ENCODE peak calls at places on chromosomes 3 and 15, in five cellular contexts. One of them, this sample, is unnamed.

GRCh38 chr3:195385526-195385925 is 57.3 kb downstream of the ACAP2 start:
- DNase-seq in hepatocyte: no peak
- DNase-seq in left ventricle myocardium inferior: no peak
- DNase-seq in tibial artery: no peak
- DNase-seq in kidney: no peak
- DNase-seq in this sample: no peak

GRCh38 chr3:25107918-25108617 is 320.0 kb upstream of the RARB start:
- DNase-seq in left ventricle myocardium inferior: no peak
- DNase-seq in hepatocyte: no peak
- DNase-seq in tibial artery: no peak
- DNase-seq in kidney: no peak
- DNase-seq in this sample: no peak

GRCh38 chr3:122025296-122025695 is 3.2 kb upstream of the ILDR1 start:
- DNase-seq in kidney: no peak
- DNase-seq in hepatocyte: no peak
- DNase-seq in left ventricle myocardium inferior: no peak
- DNase-seq in tibial artery: no peak
- DNase-seq in this sample: no peak

GRCh38 chr15:35470441-35470840 is 75.5 kb downstream of the DPH6 start:
- DNase-seq in tibial artery: no peak
- DNase-seq in kidney: no peak
- DNase-seq in left ventricle myocardium inferior: no peak
- DNase-seq in hepatocyte: no peak
- DNase-seq in this sample: no peak

GRCh38 chr3:72258366-72258765 is 473.4 kb upstream of the PROK2 start:
- DNase-seq in kidney: no peak
- DNase-seq in tibial artery: no peak
- DNase-seq in hepatocyte: no peak
- DNase-seq in left ventricle myocardium inferior: no peak
- DNase-seq in this sample: no peak

GRCh38 chr15:71220828-71221227 is 105.6 kb downstream of the THSD4 start:
- DNase-seq in left ventricle myocardium inferior: no peak
- DNase-seq in hepatocyte: no peak
- DNase-seq in kidney: no peak
- DNase-seq in tibial artery: no peak
- DNase-seq in this sample: no peak

GRCh38 chr3:194049394-194049793 is 86.6 kb upstream of the HES1 start:
- DNase-seq in tibial artery: no peak
- DNase-seq in kidney: no peak
- DNase-seq in left ventricle myocardium inferior: no peak
- DNase-seq in hepatocyte: no peak
- DNase-seq in this sample: no peak

GRCh38 chr15:29827421-29827820 is 5.2 kb upstream of the TJP1 start:
- DNase-seq in tibial artery: no peak
- DNase-seq in hepatocyte: no peak
- DNase-seq in left ventricle myocardium inferior: no peak
- DNase-seq in kidney: no peak
- DNase-seq in this sample: no peak

GRCh38 chr3:45225465-45226205 is 452 bp downstream of the TMEM158 start:
- DNase-seq in left ventricle myocardium inferior: peak; percentile 17
- DNase-seq in tibial artery: no peak
- DNase-seq in hepatocyte: peak; percentile 61
- DNase-seq in kidney: peak; percentile 76
- DNase-seq in this sample: peak; percentile 29

GRCh38 chr3:42072930-42073329 is 18.2 kb upstream of the TRAK1 start:
- DNase-seq in hepatocyte: no peak
- DNase-seq in left ventricle myocardium inferior: no peak
- DNase-seq in kidney: no peak
- DNase-seq in tibial artery: no peak
- DNase-seq in this sample: no peak

GRCh38 chr3:16884084-16884747 is 539 bp upstream of the PLCL2 start:
- DNase-seq in kidney: peak; percentile 86
- DNase-seq in tibial artery: peak; percentile 79
- DNase-seq in left ventricle myocardium inferior: peak; percentile 75
- DNase-seq in hepatocyte: peak; percentile 84
- DNase-seq in this sample: peak; percentile 81

GRCh38 chr15:33654859-33655258 is 313.4 kb upstream of the CHRM5 start:
- DNase-seq in left ventricle myocardium inferior: no peak
- DNase-seq in hepatocyte: no peak
- DNase-seq in tibial artery: no peak
- DNase-seq in kidney: no peak
- DNase-seq in this sample: no peak

GRCh38 chr3:31197941-31198340 is 303.5 kb upstream of the GADL1 start:
- DNase-seq in kidney: no peak
- DNase-seq in hepatocyte: peak; percentile 28
- DNase-seq in tibial artery: no peak
- DNase-seq in left ventricle myocardium inferior: no peak
- DNase-seq in this sample: no peak

DNA sequence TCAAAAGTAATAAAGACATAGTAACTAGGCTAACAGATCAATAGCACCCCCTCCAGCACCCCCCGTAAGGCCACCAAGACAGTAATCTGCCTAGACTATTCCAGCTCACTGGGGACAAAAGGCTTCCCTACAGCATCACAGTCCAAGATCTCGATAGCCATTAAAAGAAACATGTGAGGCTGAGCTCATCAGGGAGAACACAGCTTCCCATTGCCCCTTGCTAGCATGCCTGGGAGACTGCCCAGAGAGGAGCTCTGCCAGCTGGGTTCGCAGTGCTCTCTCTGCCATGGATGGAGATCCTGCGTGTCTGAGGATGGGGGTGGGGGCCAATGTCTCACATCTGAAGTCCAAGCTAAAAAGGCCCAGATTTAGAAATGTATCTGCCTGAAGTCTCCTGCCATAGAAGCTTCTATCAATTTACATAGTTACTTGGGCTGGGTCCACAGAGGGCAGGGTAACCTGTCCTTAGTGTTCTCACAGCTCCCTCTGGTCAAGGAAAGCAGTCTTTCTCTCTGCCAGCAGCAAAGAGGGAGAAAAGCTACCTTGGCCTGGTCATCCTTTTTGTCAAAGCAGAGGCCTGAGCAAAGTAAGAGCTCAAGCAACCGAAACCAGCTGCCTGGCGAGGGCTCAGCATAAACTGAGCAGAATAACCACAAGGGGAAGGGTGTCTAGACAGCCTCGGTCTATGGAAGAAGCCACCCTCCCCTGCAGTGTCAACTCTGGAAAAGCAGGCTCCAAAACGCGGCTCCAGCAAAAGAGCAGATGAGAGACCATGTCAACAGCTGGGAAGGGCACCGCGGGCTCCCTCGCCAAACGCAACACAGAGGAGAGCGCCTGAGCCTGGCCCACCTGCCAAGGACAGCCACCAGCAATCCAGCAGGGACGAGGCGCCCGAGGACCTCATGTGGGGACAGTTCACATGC is 17.6 kb downstream of the LRIG1 start:
- DNase-seq in hepatocyte: no peak
- DNase-seq in tibial artery: peak; percentile 96
- DNase-seq in left ventricle myocardium inferior: peak; percentile 81
- DNase-seq in kidney: peak; percentile 77
- DNase-seq in this sample: peak; percentile 87
- H3K4me1 ChIP-seq in hepatocyte: peaks cover 38% of the 10 kb centered on the region
- H3K4me1 ChIP-seq in tibial artery: peaks cover 94% of the 10 kb centered on the region
- H3K4me1 ChIP-seq in left ventricle myocardium inferior: peaks cover 98% of the 10 kb centered on the region
- H3K4me1 ChIP-seq in kidney: peaks cover 14% of the 10 kb centered on the region
- H3K4me1 ChIP-seq in this sample: peaks cover 96% of the 10 kb centered on the region

GRCh38 chr3:134102976-134103375 is 73.3 kb upstream of the SLCO2A1 start:
- DNase-seq in hepatocyte: no peak
- DNase-seq in kidney: no peak
- DNase-seq in left ventricle myocardium inferior: no peak
- DNase-seq in tibial artery: no peak
- DNase-seq in this sample: no peak
- H3K27ac ChIP-seq in hepatocyte: no peak overlapping the region
- H3K27ac ChIP-seq in kidney: no peak overlapping the region
- H3K27ac ChIP-seq in left ventricle myocardium inferior: no peak overlapping the region
- H3K27ac ChIP-seq in tibial artery: no peak overlapping the region
- H3K27ac ChIP-seq in this sample: no peak overlapping the region

GRCh38 chr15:94480289-94480834 is 249.0 kb downstream of the MCTP2 start:
- DNase-seq in kidney: no peak
- DNase-seq in tibial artery: no peak
- DNase-seq in hepatocyte: peak; percentile 6
- DNase-seq in left ventricle myocardium inferior: no peak
- DNase-seq in this sample: no peak

GRCh38 chr15:94476681-94477080 is 245.3 kb downstream of the MCTP2 start:
- DNase-seq in hepatocyte: no peak
- DNase-seq in kidney: no peak
- DNase-seq in tibial artery: no peak
- DNase-seq in left ventricle myocardium inferior: no peak
- DNase-seq in this sample: no peak

GRCh38 chr15:94478763-94479162 is 247.4 kb downstream of the MCTP2 start:
- DNase-seq in left ventricle myocardium inferior: no peak
- DNase-seq in tibial artery: no peak
- DNase-seq in hepatocyte: no peak
- DNase-seq in kidney: no peak
- DNase-seq in this sample: no peak
- H3K4me3 ChIP-seq in left ventricle myocardium inferior: no peak overlapping the region
- H3K4me3 ChIP-seq in tibial artery: no peak overlapping the region
- H3K4me3 ChIP-seq in hepatocyte: no peak overlapping the region
- H3K4me3 ChIP-seq in kidney: no peak overlapping the region
- H3K4me3 ChIP-seq in this sample: no peak overlapping the region

DNA sequence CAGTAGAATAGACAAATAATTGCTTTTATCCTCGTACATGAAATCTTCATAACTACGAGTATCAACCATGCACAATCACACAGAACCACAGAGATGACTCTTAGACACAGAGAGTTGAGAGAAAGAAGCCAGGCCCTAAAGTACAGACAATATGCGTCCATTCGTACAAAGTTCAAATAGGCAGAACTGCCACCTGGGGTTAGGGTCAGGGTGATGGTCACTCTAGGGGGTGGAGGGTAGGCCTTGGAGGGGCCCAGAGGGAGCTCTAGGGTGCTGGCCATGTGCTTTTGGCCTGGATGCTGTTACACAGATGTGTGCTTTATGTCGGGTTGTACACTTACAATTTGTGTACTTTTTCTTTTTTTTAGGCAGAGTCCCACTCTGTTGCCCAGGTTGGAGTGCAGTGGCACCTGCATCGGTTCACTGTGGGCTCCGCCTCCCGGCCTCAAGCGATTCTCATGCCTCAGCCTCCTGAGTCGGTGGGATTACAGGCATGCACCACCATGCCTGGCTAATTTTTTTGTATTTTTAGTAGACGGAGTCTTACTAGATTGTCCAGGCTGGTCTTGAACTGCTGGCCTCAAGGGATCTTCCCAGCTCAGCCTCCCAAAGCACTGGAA is 65.9 kb upstream of the KLF13 start:
- DNase-seq in left ventricle myocardium inferior: no peak
- DNase-seq in kidney: peak; percentile 39
- DNase-seq in tibial artery: no peak
- DNase-seq in hepatocyte: no peak
- DNase-seq in this sample: no peak
- H3K4me1 ChIP-seq in left ventricle myocardium inferior: peaks cover 13% of the 10 kb centered on the region
- H3K4me1 ChIP-seq in kidney: peaks cover 34% of the 10 kb centered on the region
- H3K4me1 ChIP-seq in tibial artery: peaks cover 11% of the 10 kb centered on the region
- H3K4me1 ChIP-seq in hepatocyte: peaks cover 9% of the 10 kb centered on the region
- H3K4me1 ChIP-seq in this sample: peaks cover 7% of the 10 kb centered on the region

GRCh38 chr3:125331243-125331642 is 43.9 kb downstream of the ZNF148 start:
- DNase-seq in left ventricle myocardium inferior: no peak
- DNase-seq in tibial artery: no peak
- DNase-seq in kidney: no peak
- DNase-seq in hepatocyte: no peak
- DNase-seq in this sample: no peak
- H3K27ac ChIP-seq in left ventricle myocardium inferior: peak overlapping the region; percentile 17
- H3K27ac ChIP-seq in tibial artery: no peak overlapping the region
- H3K27ac ChIP-seq in kidney: no peak overlapping the region
- H3K27ac ChIP-seq in hepatocyte: no peak overlapping the region
- H3K27ac ChIP-seq in this sample: no peak overlapping the region

GRCh38 chr3:100777271-100777670 is 68.0 kb downstream of the TFG start:
- DNase-seq in kidney: no peak
- DNase-seq in left ventricle myocardium inferior: no peak
- DNase-seq in tibial artery: no peak
- DNase-seq in hepatocyte: peak; percentile 6
- DNase-seq in this sample: no peak

GRCh38 chr3:100776097-100776729 is 66.9 kb downstream of the TFG start:
- DNase-seq in left ventricle myocardium inferior: no peak
- DNase-seq in tibial artery: no peak
- DNase-seq in hepatocyte: no peak
- DNase-seq in kidney: no peak
- DNase-seq in this sample: no peak

GRCh38 chr3:100779475-100779874 is 70.2 kb downstream of the TFG start:
- DNase-seq in tibial artery: no peak
- DNase-seq in hepatocyte: no peak
- DNase-seq in left ventricle myocardium inferior: no peak
- DNase-seq in kidney: no peak
- DNase-seq in this sample: no peak

GRCh38 chr3:100775669-100776068 is 66.4 kb downstream of the TFG start:
- DNase-seq in tibial artery: no peak
- DNase-seq in kidney: no peak
- DNase-seq in hepatocyte: no peak
- DNase-seq in left ventricle myocardium inferior: no peak
- DNase-seq in this sample: no peak

GRCh38 chr3:100776736-100777135 is 67.4 kb downstream of the TFG start:
- DNase-seq in kidney: no peak
- DNase-seq in hepatocyte: no peak
- DNase-seq in tibial artery: no peak
- DNase-seq in left ventricle myocardium inferior: no peak
- DNase-seq in this sample: no peak
- H3K4me3 ChIP-seq in kidney: no peak overlapping the region
- H3K4me3 ChIP-seq in hepatocyte: no peak overlapping the region
- H3K4me3 ChIP-seq in tibial artery: no peak overlapping the region
- H3K4me3 ChIP-seq in left ventricle myocardium inferior: no peak overlapping the region
- H3K4me3 ChIP-seq in this sample: no peak overlapping the region

DNA sequence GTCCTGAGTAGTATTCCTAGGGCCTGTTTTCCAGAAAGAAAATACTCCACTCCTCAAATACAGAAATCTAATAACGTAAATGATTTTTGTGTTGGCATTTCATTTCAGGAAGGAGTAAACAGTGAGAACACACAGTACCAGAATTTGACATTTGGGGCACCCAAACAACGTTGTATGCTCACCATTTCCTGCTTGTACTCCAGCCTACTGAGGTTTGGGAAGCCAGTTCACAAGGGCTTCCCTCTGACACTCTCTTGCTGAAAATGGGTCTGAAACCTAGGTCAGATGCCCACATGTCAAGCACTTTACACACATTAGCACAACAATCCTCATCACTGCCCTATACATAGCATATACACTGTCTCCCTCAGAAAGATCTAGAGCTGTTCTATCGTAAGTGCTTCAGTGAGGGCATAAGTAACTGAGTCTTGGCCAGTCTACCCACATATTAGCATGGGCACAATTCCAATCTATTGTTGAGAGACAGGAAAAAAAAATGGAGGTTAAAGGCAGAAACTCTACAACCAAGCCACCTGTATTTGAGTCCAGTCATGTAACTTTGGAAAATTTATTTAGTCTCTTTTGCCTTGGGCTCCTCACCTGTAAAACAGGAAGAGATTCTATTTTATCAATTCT is 43.5 kb upstream of the RSL24D1 start:
- DNase-seq in kidney: no peak
- DNase-seq in left ventricle myocardium inferior: no peak
- DNase-seq in hepatocyte: no peak
- DNase-seq in tibial artery: no peak
- DNase-seq in this sample: no peak
- H3K4me1 ChIP-seq in kidney: no peaks in the 10 kb centered on the region
- H3K4me1 ChIP-seq in left ventricle myocardium inferior: peaks cover 9% of the 10 kb centered on the region
- H3K4me1 ChIP-seq in hepatocyte: no peaks in the 10 kb centered on the region
- H3K4me1 ChIP-seq in tibial artery: no peaks in the 10 kb centered on the region
- H3K4me1 ChIP-seq in this sample: no peaks in the 10 kb centered on the region